ENCODE peak calls at places on chromosomes 12 and 14, in ten cellular contexts. Y is fibroblast of lung, W is GM23338, N is GM23248, O is MM.1S, V is astrocyte, U is IMR-90, H is OCI-LY7, D is H9, J is mammary epithelial cell. S is an unnamed sample. For H4K20me1, the result is how much of the 10 kb centered on the place peaks cover.

GRCh38 chr12:24728366-24728765 is 220.5 kb downstream of the BCAT1 start:
- DNase-seq in Y (peak), W (peak), N (peak), O (peak), V (no peak), U (peak), H (peak), D (no peak), J (peak), S (peak)

GRCh38 chr12:49748306-49748705 is 6.9 kb downstream of the TMBIM6 start:
- DNase-seq in Y (no peak), W (no peak), N (no peak), O (no peak), V (no peak), U (peak), H (no peak), D (no peak), J (no peak), S (no peak)

GRCh38 chr14:64114166-64114565 is 180.0 kb downstream of the ESR2 start:
- DNase-seq in Y (peak), W (peak), N (no peak), O (no peak), V (no peak), U (peak), H (no peak), D (peak), J (no peak), S (no peak)

GRCh38 chr14:68955164-68955921 is 23.8 kb downstream of the ACTN1 start:
- DNase-seq in Y (no peak), W (no peak), N (peak), O (no peak), V (no peak), U (peak), H (no peak), D (no peak), J (no peak), S (peak)

GRCh38 chr14:51180577-51180976 is 59.5 kb upstream of the TMX1 start:
- DNase-seq in Y (no peak), W (no peak), N (no peak), O (no peak), V (no peak), U (no peak), H (peak), D (no peak), J (no peak), S (no peak)

GRCh38 chr12:47362131-47362686 is 282.4 kb upstream of the AMIGO2 start:
- DNase-seq in Y (no peak), W (no peak), N (no peak), O (no peak), V (no peak), U (no peak), H (no peak), D (no peak), J (no peak), S (peak)

GRCh38 chr14:20610002-20610765 is 19.0 kb upstream of the RNASE12 start:
- DNase-seq in Y (peak), W (peak), N (peak), O (peak), V (peak), U (peak), H (peak), D (peak), J (peak), S (peak)

GRCh38 chr12:106135075-106135474 is 3.7 kb downstream of the NUAK1 start:
- DNase-seq in Y (peak), W (no peak), N (no peak), O (no peak), V (peak), U (peak), H (no peak), D (no peak), J (no peak), S (no peak)

GRCh38 chr14:96559571-96559970 is 57.4 kb downstream of the PAPOLA start:
- DNase-seq in Y (no peak), W (no peak), N (no peak), O (no peak), V (no peak), U (no peak), H (no peak), D (no peak), J (no peak), S (peak)

GRCh38 chr12:21780786-21781185 is 6.3 kb upstream of the KCNJ8 start:
- DNase-seq in Y (no peak), W (no peak), N (no peak), O (no peak), V (no peak), U (no peak), H (no peak), D (no peak), J (no peak), S (no peak)

GRCh38 chr12:64102339-64102738 is 119.8 kb downstream of the KICS2 start:
- DNase-seq in Y (no peak), W (no peak), N (peak), O (no peak), V (peak), U (no peak), H (no peak), D (no peak), J (peak), S (no peak)

GRCh38 chr12:26229910-26230309 is 34.5 kb downstream of the SSPN start:
- DNase-seq in Y (no peak), W (no peak), N (no peak), O (no peak), V (no peak), U (no peak), H (no peak), D (no peak), J (no peak), S (no peak)

GRCh38 chr12:76896274-76896673 is 17.5 kb upstream of the CSRP2 start:
- DNase-seq in Y (no peak), W (no peak), N (no peak), O (no peak), V (no peak), U (no peak), H (no peak), D (no peak), J (no peak), S (no peak)

GRCh38 chr12:110765144-110765543 is 22.5 kb upstream of the PPP1CC start:
- DNase-seq in Y (no peak), W (no peak), N (no peak), O (no peak), V (no peak), U (no peak), H (peak), D (no peak), J (no peak), S (no peak)

GRCh38 chr12:75666980-75667359 is 155.6 kb upstream of the KRR1 start:
- DNase-seq in Y (peak), W (no peak), N (peak), O (no peak), V (peak), U (peak), H (no peak), D (no peak), J (peak), S (peak)

GRCh38 chr14:69573205-69573840 is 1.3 kb downstream of the CCDC177 start:
- DNase-seq in Y (no peak), W (peak), N (peak), O (no peak), V (no peak), U (no peak), H (no peak), D (no peak), J (no peak), S (no peak)

GRCh38 chr12:45601390-45601789 is 128.1 kb upstream of the ARID2 start:
- DNase-seq in Y (no peak), W (no peak), N (no peak), O (no peak), V (no peak), U (no peak), H (no peak), D (no peak), J (no peak), S (no peak)

GRCh38 chr12:108425238-108425795 is 86.2 kb upstream of the CMKLR1 start:
- DNase-seq in Y (no peak), W (peak), N (peak), O (no peak), V (no peak), U (no peak), H (no peak), D (peak), J (no peak), S (no peak)

GRCh38 chr14:77105554-77105953 is 7.5 kb downstream of the CIPC start:
- DNase-seq in Y (no peak), W (no peak), N (no peak), O (no peak), V (no peak), U (no peak), H (no peak), D (no peak), J (no peak), S (no peak)

GRCh38 chr12:3364661-3365264 is 126.2 kb upstream of the PRMT8 start:
- DNase-seq in Y (no peak), W (no peak), N (no peak), O (no peak), V (no peak), U (no peak), H (no peak), D (peak), J (no peak), S (no peak)

GRCh38 chr14:99899578-99900178 is 106.5 kb downstream of the EML1 start:
- DNase-seq in Y (peak), W (peak), N (peak), O (peak), V (no peak), U (peak), H (peak), D (no peak), J (no peak), S (peak)

GRCh38 chr14:104786726-104787675 is 8.5 kb downstream of the AKT1 start:
- DNase-seq in Y (no peak), W (no peak), N (no peak), O (no peak), V (no peak), U (no peak), H (no peak), D (no peak), J (no peak), S (no peak)
- H4K20me1 ChIP-seq in Y (under half), W (under half), N (under half), O (under half), V (half or more), U (half or more), H (under half), D (under half), J (under half), S (under half)

DNA sequence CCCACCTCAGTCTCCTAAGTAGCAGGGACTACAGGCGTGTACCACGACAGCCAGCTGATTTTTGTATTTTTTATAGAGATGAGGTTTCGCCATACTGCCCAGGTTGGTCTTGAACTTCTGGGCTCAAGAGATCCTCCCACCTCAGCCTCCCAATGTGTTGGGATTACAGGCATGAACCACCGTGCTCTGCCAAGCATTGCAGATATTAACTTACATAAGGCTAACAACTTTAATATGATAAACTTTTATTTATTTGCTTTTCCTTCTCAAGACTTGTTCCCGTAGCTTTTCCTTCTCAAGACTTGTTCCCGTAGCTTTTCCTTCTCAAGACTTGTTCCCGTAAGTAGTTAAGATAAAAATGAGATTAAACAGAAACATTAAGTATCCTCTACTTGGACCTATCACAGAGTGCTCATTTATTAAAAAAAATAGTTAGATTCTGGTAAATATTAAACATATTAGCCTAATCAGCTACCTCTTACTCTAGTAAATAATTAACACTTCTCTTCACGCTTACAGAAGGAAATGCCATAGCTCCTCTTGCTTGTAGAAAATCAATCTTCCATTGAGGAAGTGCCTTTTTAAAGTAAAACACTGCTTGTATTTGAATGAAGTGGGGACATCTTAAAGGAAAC is 157.7 kb upstream of the KITLG start:
- DNase-seq in Y (no peak), W (no peak), N (no peak), O (no peak), V (no peak), U (no peak), H (no peak), D (no peak), J (no peak), S (no peak)
- H4K20me1 ChIP-seq in Y (under half), W (under half), N (under half), O (under half), V (under half), U (under half), H (under half), D (under half), J (under half), S (under half)

GRCh38 chr12:57173683-57174082 is 26.3 kb upstream of the LRP1-AS start:
- DNase-seq in Y (no peak), W (no peak), N (no peak), O (no peak), V (no peak), U (no peak), H (no peak), D (no peak), J (no peak), S (no peak)
- H4K20me1 ChIP-seq in Y (under half), W (under half), N (under half), O (under half), V (half or more), U (under half), H (under half), D (under half), J (under half), S (under half)

DNA sequence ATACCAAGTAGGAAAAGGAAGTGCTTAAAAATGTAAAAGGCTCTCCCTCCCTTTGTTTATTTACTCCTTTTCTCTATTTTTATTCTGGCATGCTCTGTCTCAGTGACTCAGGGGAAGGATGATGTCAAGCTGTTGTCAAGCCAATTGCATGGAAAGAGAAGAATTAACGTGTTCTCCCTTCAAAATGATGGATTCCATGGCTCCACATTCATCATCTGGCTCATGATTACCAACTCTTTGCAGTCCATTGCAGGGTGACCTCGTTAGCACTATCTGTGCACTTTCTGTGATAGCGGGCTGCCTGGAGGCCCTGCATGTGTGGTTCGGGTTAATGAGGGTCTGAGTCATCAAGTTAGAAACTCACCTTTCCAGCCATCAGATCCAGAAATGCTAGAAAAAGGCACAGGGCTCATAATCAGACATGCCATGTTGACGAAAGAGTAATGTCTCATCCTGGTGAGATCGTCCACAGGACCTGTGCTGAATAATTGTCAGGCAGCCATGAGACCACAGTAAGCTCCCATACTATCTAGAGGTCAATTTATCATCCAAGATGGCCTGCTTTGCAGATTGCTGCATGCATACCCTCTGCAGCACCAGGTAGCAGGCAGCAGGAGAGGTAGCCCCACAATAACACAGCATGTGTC is 79.2 kb upstream of the BTG1 start:
- DNase-seq in Y (peak), W (peak), N (peak), O (no peak), V (peak), U (peak), H (no peak), D (no peak), J (peak), S (peak)
- H4K20me1 ChIP-seq in Y (under half), W (under half), N (under half), O (under half), V (under half), U (under half), H (under half), D (under half), J (under half), S (under half)